ENCODE peak calls at places on chromosomes 5 and 9, in eight cellular contexts. I is esophagus squamous epithelium, G is iPS DF 6.9, A is mammary epithelial cell, E is tibial artery, R is K562, V is adipocyte, Z is prostate gland. U is an unnamed sample. For H3K4me1 and H3K9me3, the result is how much of the 10 kb centered on the place peaks cover.

GRCh38 chr5:74272019-74272775 is 368.3 kb downstream of the ENC1 start:
- DNase-seq in I (no peak), V (peak), A (peak), G (peak), Z (no peak), R (no peak), E (no peak), U (no peak)

GRCh38 chr9:135070964-135071735 is 16.3 kb upstream of the OLFM1 start:
- DNase-seq in A (no peak), Z (no peak), I (no peak), R (no peak), G (no peak), E (peak), V (no peak), U (no peak)

GRCh38 chr5:77011498-77011897 is 18.7 kb upstream of the AGGF1 start:
- DNase-seq in I (no peak), V (no peak), A (no peak), Z (no peak), R (no peak), G (no peak), E (no peak), U (no peak)

GRCh38 chr9:107631788-107632187 is 142.2 kb upstream of the KLF4 start:
- DNase-seq in G (no peak), I (no peak), R (no peak), Z (no peak), V (no peak), A (no peak), E (no peak), U (no peak)

GRCh38 chr5:78747703-78748359 is 99.3 kb upstream of the LHFPL2 start:
- DNase-seq in I (no peak), Z (no peak), A (no peak), V (peak), R (no peak), G (no peak), E (no peak), U (no peak)

GRCh38 chr9:14307989-14308750 is 5.8 kb downstream of the NFIB start:
- DNase-seq in R (no peak), G (no peak), A (peak), I (no peak), Z (no peak), V (no peak), E (no peak), U (no peak)

GRCh38 chr5:152332696-152333095 is 72.4 kb downstream of the NMUR2 start:
- DNase-seq in V (no peak), R (no peak), E (no peak), I (no peak), G (no peak), A (no peak), Z (no peak), U (no peak)

GRCh38 chr9:114799441-114799840 is 6.4 kb downstream of the TNFSF15 start:
- DNase-seq in E (no peak), V (no peak), G (no peak), R (no peak), Z (no peak), I (no peak), A (no peak), U (no peak)

GRCh38 chr9:136249881-136250559 is 4.4 kb upstream of the QSOX2 start:
- DNase-seq in E (no peak), A (no peak), R (no peak), V (peak), G (no peak), Z (no peak), I (no peak), U (no peak)

GRCh38 chr9:87102131-87102530 is 154.8 kb upstream of the GAS1 start:
- DNase-seq in A (no peak), G (no peak), E (no peak), V (no peak), Z (no peak), R (no peak), I (no peak), U (no peak)

GRCh38 chr5:129118826-129119225 is 24.3 kb downstream of the ISOC1 start:
- DNase-seq in I (no peak), G (no peak), E (no peak), Z (no peak), A (peak), V (no peak), R (no peak), U (no peak)

GRCh38 chr5:147751156-147751830 is 31.2 kb downstream of the JAKMIP2 start:
- DNase-seq in I (no peak), G (no peak), V (no peak), R (no peak), Z (no peak), E (no peak), A (no peak), U (no peak)

GRCh38 chr5:151026674-151027073 is 6.3 kb downstream of the GPX3 start:
- DNase-seq in R (no peak), V (no peak), Z (no peak), A (no peak), E (peak), I (no peak), G (no peak), U (no peak)

GRCh38 chr5:128534729-128535128 is 3.3 kb downstream of the FBN2 start:
- DNase-seq in A (no peak), E (no peak), G (no peak), I (no peak), Z (no peak), R (no peak), V (peak), U (no peak)

GRCh38 chr9:70168521-70168920 is 90.3 kb upstream of the SMC5 start:
- DNase-seq in I (no peak), V (no peak), R (no peak), G (no peak), A (no peak), Z (no peak), E (no peak), U (no peak)

GRCh38 chr9:91900057-91900816 is 49.8 kb downstream of the ROR2 start:
- DNase-seq in V (no peak), I (no peak), E (no peak), R (peak), Z (no peak), A (no peak), G (no peak), U (no peak)

GRCh38 chr9:95316274-95316673 is 1.2 kb downstream of the FANCC start:
- DNase-seq in V (no peak), Z (no peak), I (no peak), E (no peak), R (no peak), G (no peak), A (no peak), U (no peak)

GRCh38 chr9:3441197-3441816 is 84.5 kb downstream of the RFX3 start:
- DNase-seq in A (peak), G (peak), R (peak), V (peak), Z (no peak), E (no peak), I (no peak), U (no peak)

GRCh38 chr5:1285883-1286291 is 9.0 kb downstream of the TERT start:
- DNase-seq in E (peak), R (no peak), Z (no peak), V (no peak), A (no peak), G (no peak), I (no peak), U (peak)

GRCh38 chr5:9562101-9562500 is 16.2 kb upstream of the SEMA5A start:
- DNase-seq in G (no peak), I (no peak), E (no peak), R (no peak), A (no peak), Z (no peak), V (no peak), U (no peak)

GRCh38 chr5:128014578-128014977 is 69.0 kb upstream of the SLC12A2 start:
- DNase-seq in E (no peak), G (no peak), A (no peak), R (no peak), Z (no peak), V (no peak), I (no peak), U (no peak)

GRCh38 chr5:146072595-146072994 is 32.8 kb downstream of the PLAC8L1 start:
- DNase-seq in V (no peak), Z (no peak), G (no peak), I (no peak), R (no peak), E (no peak), A (no peak), U (no peak)

GRCh38 chr5:22560115-22560514 is 293.0 kb downstream of the CDH12 start:
- DNase-seq in E (no peak), Z (no peak), R (no peak), V (peak), A (peak), G (no peak), I (no peak), U (no peak)

GRCh38 chr5:148984333-148984732 is 78.5 kb downstream of the SH3TC2 start:
- DNase-seq in R (no peak), I (no peak), A (peak), E (no peak), V (no peak), Z (no peak), G (no peak), U (no peak)

GRCh38 chr9:94779101-94779500 is 52.6 kb downstream of the AOPEP start:
- DNase-seq in E (no peak), I (no peak), V (no peak), A (no peak), G (no peak), Z (no peak), R (no peak), U (no peak)

GRCh38 chr9:126642839-126643238 is 29.1 kb downstream of the LMX1B start:
- DNase-seq in G (no peak), R (no peak), Z (no peak), I (no peak), V (no peak), E (no peak), A (no peak), U (no peak)

GRCh38 chr5:24819841-24820240 is 175.1 kb upstream of the CDH10 start:
- DNase-seq in V (no peak), I (no peak), E (no peak), Z (no peak), A (peak), R (no peak), G (no peak), U (no peak)

GRCh38 chr5:66881475-66882161 is 285.4 kb downstream of the MAST4 start:
- DNase-seq in G (no peak), R (no peak), I (no peak), Z (peak), A (peak), V (peak), E (no peak), U (no peak)

GRCh38 chr5:122089614-122090013 is 11.6 kb upstream of the LOX start:
- DNase-seq in A (peak), Z (no peak), V (peak), G (no peak), I (no peak), R (no peak), E (no peak), U (no peak)

GRCh38 chr9:13756943-13757342 is 477.5 kb upstream of the MPDZ start:
- DNase-seq in A (no peak), V (no peak), Z (no peak), E (no peak), R (no peak), G (no peak), I (no peak), U (no peak)

GRCh38 chr5:138722518-138722917 is 30.7 kb upstream of the CTNNA1 start:
- DNase-seq in G (no peak), Z (no peak), I (no peak), V (no peak), E (no peak), R (no peak), A (peak), U (no peak)

GRCh38 chr9:129761293-129761900 is 8.6 kb upstream of the PTGES start:
- DNase-seq in I (no peak), V (peak), G (no peak), R (no peak), A (no peak), E (no peak), Z (no peak), U (peak)

GRCh38 chr9:77848897-77849296 is 182.7 kb downstream of the GNAQ start:
- DNase-seq in Z (no peak), I (peak), R (no peak), E (peak), G (no peak), A (peak), V (peak), U (no peak)

GRCh38 chr5:85681871-85682270 is 935.9 kb upstream of the COX7C start:
- DNase-seq in E (no peak), R (no peak), Z (no peak), V (no peak), A (no peak), G (no peak), I (no peak), U (no peak)

GRCh38 chr9:106860731-106861584 is 2.0 kb upstream of the ZNF462 start:
- DNase-seq in R (no peak), I (no peak), Z (peak), G (peak), V (peak), A (peak), E (peak), U (peak)

GRCh38 chr9:124478014-124478753 is 27.9 kb downstream of the ADGRD2 start:
- DNase-seq in A (no peak), V (peak), I (no peak), E (no peak), Z (no peak), G (no peak), R (no peak), U (no peak)

GRCh38 chr5:43305948-43306563 is 7.2 kb downstream of the HMGCS1 start:
- DNase-seq in V (peak), R (peak), I (no peak), Z (peak), G (no peak), A (no peak), E (no peak), U (no peak)

GRCh38 chr9:72648811-72649414 is 127.5 kb downstream of the TMC1 start:
- DNase-seq in V (no peak), I (no peak), G (no peak), A (peak), R (no peak), E (no peak), Z (peak), U (no peak)

GRCh38 chr5:44626846-44627245 is 181.9 kb upstream of the MRPS30 start:
- DNase-seq in E (no peak), I (no peak), A (peak), R (no peak), V (no peak), G (no peak), Z (no peak), U (no peak)

GRCh38 chr5:14218480-14218879 is 75.3 kb downstream of the TRIO start:
- DNase-seq in E (no peak), I (no peak), V (no peak), R (no peak), Z (no peak), G (no peak), A (no peak), U (no peak)
- H3K4me1 ChIP-seq in E (half or more), I (under half), V (under half), R (under half), Z (under half), G (under half), A (under half), U (half or more)

DNA sequence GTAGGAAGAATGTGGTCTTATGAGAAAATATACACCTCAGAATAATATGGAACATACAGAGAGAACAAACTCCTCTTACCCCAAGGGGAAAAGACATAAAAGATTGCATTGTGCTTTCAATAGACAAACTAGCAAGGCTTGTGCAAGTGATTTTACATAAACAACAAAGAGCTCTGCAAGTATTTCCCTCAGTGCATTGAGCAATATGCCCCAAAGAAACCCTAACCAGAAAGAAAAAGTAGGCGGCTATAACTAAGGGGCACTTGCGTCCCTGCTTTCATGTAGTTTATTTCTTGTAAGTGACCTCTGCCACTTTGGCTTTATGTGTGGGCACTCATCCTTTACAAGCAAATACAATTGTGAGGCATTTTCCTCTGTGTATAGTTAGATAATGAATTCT is 282.4 kb downstream of the DTWD2 start:
- DNase-seq in Z (no peak), V (peak), I (no peak), G (no peak), E (no peak), R (no peak), A (no peak), U (no peak)
- H3K9me3 ChIP-seq in Z (under half), V (under half), I (under half), G (under half), E (under half), R (under half), A (under half), U (under half)

DNA sequence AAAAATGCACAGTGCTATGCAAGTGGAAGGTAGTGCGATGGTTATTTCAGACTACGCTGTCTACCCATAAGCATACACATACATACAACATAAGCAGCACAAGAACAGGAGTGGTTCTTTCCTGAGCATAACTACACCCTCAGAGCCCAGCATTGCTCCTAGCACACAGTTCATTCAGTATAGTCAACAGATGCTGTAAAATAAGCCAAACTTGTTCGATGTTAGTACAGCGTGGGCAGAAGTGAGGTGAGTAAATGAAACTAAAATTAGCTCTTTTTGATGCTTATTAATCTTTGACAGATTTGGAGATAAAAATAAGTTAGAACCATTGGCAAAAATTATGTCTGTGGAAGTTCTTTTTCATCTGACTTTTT is 47.8 kb downstream of the S1PR3 start:
- DNase-seq in G (no peak), Z (no peak), V (no peak), A (no peak), E (no peak), I (no peak), R (no peak), U (no peak)
- H3K4me3 ChIP-seq in G (no peak), Z (no peak), V (peak), A (no peak), E (no peak), I (no peak), R (no peak), U (no peak)

DNA sequence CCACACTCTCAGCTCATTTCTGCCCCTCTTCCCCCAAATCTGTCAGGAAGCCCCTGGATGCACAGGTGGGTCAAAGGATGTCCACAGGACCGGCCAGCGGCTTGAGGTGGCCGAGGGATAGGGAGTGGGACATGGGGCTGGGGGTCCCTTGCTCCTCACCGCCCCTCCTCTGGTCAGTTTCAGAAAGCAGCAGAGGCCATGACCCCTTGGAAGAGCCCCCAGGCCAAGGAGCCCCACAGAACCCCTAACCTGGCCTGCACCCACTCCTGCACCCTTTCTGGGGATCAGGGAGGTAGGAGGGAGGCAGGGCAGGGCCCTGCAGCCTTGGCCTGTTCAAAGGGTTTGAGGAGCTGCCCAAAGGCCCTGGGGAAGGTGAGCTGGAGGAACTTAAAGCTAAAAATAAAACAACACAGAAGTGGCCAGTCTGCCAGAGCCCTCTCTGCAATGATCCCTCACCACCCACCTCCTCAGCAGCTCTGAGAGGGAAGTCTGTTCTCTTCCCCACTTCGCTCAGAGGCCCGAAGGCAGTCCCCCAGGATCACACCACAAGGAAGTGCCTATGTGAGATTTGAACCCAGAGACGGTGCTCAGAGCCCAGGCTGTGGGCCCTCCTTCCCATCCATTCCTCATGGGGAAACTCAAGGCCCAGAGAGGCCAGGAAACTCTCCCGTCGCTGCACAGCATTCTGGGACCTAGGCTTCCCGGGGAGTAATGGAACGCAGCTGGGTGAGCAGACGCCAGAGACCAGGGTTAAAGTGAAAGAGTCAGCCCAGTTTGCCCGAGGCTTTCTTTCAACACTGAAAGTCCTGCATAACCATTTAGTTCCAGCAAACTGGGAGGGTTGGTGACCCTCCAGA is 918 bp downstream of the ENG start:
- DNase-seq in I (no peak), A (peak), Z (no peak), E (no peak), V (peak), R (no peak), G (no peak), U (no peak)
- H3K4me1 ChIP-seq in I (under half), A (under half), Z (under half), E (half or more), V (half or more), R (under half), G (under half), U (under half)

GRCh38 chr9:4927043-4927471 is 58.0 kb upstream of the JAK2 start:
- DNase-seq in I (no peak), G (no peak), E (no peak), Z (no peak), R (no peak), V (peak), A (no peak), U (no peak)
- H3K9me3 ChIP-seq in I (under half), G (under half), E (under half), Z (under half), R (under half), V (under half), A (under half), U (under half)

DNA sequence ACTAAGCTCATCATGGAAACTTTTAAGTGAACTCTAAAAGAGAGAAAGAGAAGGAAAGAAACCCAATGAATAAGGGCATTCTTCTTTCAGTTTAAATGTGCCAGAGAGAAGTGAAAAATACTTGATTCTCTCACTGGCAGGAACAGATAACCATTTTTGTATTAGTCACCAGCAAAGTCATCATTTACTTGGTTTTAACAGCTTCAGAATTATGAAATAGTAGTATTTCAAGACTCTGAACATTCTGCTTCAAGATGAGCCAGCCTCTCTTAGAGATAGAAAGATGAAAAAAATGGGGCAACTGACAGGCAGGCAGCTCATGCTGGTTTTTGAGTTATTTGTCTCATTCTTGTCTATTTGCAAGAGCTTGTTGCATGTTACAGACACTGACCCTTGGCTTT is 103.5 kb downstream of the GCNT1 start:
- DNase-seq in R (no peak), I (no peak), A (peak), V (peak), Z (no peak), E (no peak), G (no peak), U (no peak)
- H3K4me3 ChIP-seq in R (no peak), I (no peak), A (no peak), V (no peak), Z (no peak), E (no peak), G (no peak), U (no peak)

GRCh38 chr5:32155211-32155610 is 18.9 kb downstream of the GOLPH3 start:
- DNase-seq in I (no peak), V (no peak), A (no peak), G (no peak), E (no peak), R (no peak), Z (no peak), U (no peak)

GRCh38 chr5:32156635-32157034 is 17.5 kb downstream of the GOLPH3 start:
- DNase-seq in E (no peak), R (no peak), I (no peak), G (no peak), V (no peak), A (no peak), Z (no peak), U (no peak)

GRCh38 chr5:32159328-32160072 is 14.6 kb downstream of the GOLPH3 start:
- DNase-seq in G (no peak), I (no peak), Z (no peak), A (no peak), E (no peak), R (no peak), V (no peak), U (no peak)

GRCh38 chr5:32158679-32158975 is 15.5 kb downstream of the GOLPH3 start:
- DNase-seq in G (no peak), E (no peak), A (no peak), R (no peak), V (no peak), I (no peak), Z (no peak), U (no peak)

GRCh38 chr5:32157078-32157477 is 17.0 kb downstream of the GOLPH3 start:
- DNase-seq in R (no peak), A (no peak), V (no peak), E (no peak), G (no peak), I (no peak), Z (no peak), U (no peak)
- H3K4me1 ChIP-seq in R (under half), A (under half), V (under half), E (half or more), G (under half), I (under half), Z (under half), U (under half)